ENCODE peak calls at places on chromosome 7, in six cellular contexts. One of them, this sample, is unnamed.

GRCh38 chr7:130141161-130141857 is 63.9 kb downstream of the TMEM209 start:
- DNase-seq in kidney epithelial cell: no peak
- DNase-seq in tibial artery: peak; percentile 86
- DNase-seq in testis: peak; percentile 72
- DNase-seq in neural progenitor cell: peak; percentile 93
- DNase-seq in tibial nerve: peak; percentile 58
- DNase-seq in this sample: no peak

GRCh38 chr7:29479606-29480200 is 83.9 kb upstream of the PRR15 start:
- DNase-seq in kidney epithelial cell: no peak
- DNase-seq in tibial artery: no peak
- DNase-seq in testis: peak; percentile 33
- DNase-seq in neural progenitor cell: peak; percentile 67
- DNase-seq in tibial nerve: no peak
- DNase-seq in this sample: no peak

GRCh38 chr7:50798126-50798525 is 15.4 kb upstream of the GRB10 start:
- DNase-seq in kidney epithelial cell: no peak
- DNase-seq in tibial artery: no peak
- DNase-seq in testis: no peak
- DNase-seq in neural progenitor cell: no peak
- DNase-seq in tibial nerve: no peak
- DNase-seq in this sample: no peak

GRCh38 chr7:67371429-67372305 is 375.0 kb downstream of the TYW1 start:
- DNase-seq in kidney epithelial cell: peak; percentile 18
- DNase-seq in tibial artery: no peak
- DNase-seq in testis: peak; percentile 81
- DNase-seq in neural progenitor cell: peak; percentile 85
- DNase-seq in tibial nerve: no peak
- DNase-seq in this sample: peak; percentile 4

GRCh38 chr7:79353720-79354468 is 99.6 kb downstream of the MAGI2 start:
- DNase-seq in kidney epithelial cell: no peak
- DNase-seq in tibial artery: no peak
- DNase-seq in testis: no peak
- DNase-seq in neural progenitor cell: no peak
- DNase-seq in tibial nerve: no peak
- DNase-seq in this sample: no peak

GRCh38 chr7:155205368-155206285 is 92.1 kb upstream of the INSIG1 start:
- DNase-seq in kidney epithelial cell: peak; percentile 99
- DNase-seq in tibial artery: peak; percentile 91
- DNase-seq in testis: peak; percentile 75
- DNase-seq in neural progenitor cell: peak; percentile 20
- DNase-seq in tibial nerve: peak; percentile 74
- DNase-seq in this sample: peak; percentile 98

GRCh38 chr7:119935418-119936025 is 337.5 kb upstream of the KCND2 start:
- DNase-seq in kidney epithelial cell: no peak
- DNase-seq in tibial artery: no peak
- DNase-seq in testis: no peak
- DNase-seq in neural progenitor cell: peak; percentile 60
- DNase-seq in tibial nerve: no peak
- DNase-seq in this sample: no peak

GRCh38 chr7:43112088-43112940 is at the start of gene HECW1:
- DNase-seq in kidney epithelial cell: no peak
- DNase-seq in tibial artery: no peak
- DNase-seq in testis: no peak
- DNase-seq in neural progenitor cell: peak; percentile 53
- DNase-seq in tibial nerve: no peak
- DNase-seq in this sample: no peak

GRCh38 chr7:143013897-143014296 is 13.0 kb downstream of the OR9A2 start:
- DNase-seq in kidney epithelial cell: no peak
- DNase-seq in tibial artery: no peak
- DNase-seq in testis: no peak
- DNase-seq in neural progenitor cell: no peak
- DNase-seq in tibial nerve: no peak
- DNase-seq in this sample: peak; percentile 62

GRCh38 chr7:131052285-131052942 is 275.3 kb upstream of the MKLN1 start:
- DNase-seq in kidney epithelial cell: no peak
- DNase-seq in tibial artery: no peak
- DNase-seq in testis: no peak
- DNase-seq in neural progenitor cell: no peak
- DNase-seq in tibial nerve: no peak
- DNase-seq in this sample: no peak

GRCh38 chr7:73612598-73613269 is 11.6 kb downstream of the MLXIPL start:
- DNase-seq in kidney epithelial cell: no peak
- DNase-seq in tibial artery: no peak
- DNase-seq in testis: peak; percentile 77
- DNase-seq in neural progenitor cell: peak; percentile 40
- DNase-seq in tibial nerve: no peak
- DNase-seq in this sample: no peak

GRCh38 chr7:4068286-4068685 is 613.8 kb upstream of the FOXK1 start:
- DNase-seq in kidney epithelial cell: no peak
- DNase-seq in tibial artery: no peak
- DNase-seq in testis: no peak
- DNase-seq in neural progenitor cell: no peak
- DNase-seq in tibial nerve: no peak
- DNase-seq in this sample: no peak

DNA sequence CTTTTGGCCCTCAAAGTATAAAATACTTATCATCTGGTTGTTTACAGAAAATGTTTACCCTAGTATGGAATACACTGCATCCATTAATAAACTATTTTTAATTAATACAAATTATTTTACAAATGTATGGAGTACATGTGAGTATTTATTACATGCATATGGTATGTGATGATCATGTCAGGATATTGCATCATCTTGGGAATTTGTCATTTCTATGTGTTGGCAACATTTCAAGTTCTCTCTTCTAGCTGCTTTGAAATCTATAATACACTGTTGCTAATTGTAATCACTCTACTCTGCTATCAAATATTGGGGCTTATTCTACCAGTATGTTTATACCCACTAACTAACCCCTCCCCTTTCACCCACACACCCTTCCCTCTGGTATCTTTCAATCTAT is 103.9 kb upstream of the THSD7A start:
- DNase-seq in kidney epithelial cell: no peak
- DNase-seq in tibial artery: no peak
- DNase-seq in testis: no peak
- DNase-seq in neural progenitor cell: no peak
- DNase-seq in tibial nerve: no peak
- DNase-seq in this sample: no peak
- H3K4me3 ChIP-seq in kidney epithelial cell: no peak overlapping the region
- H3K4me3 ChIP-seq in tibial artery: no peak overlapping the region
- H3K4me3 ChIP-seq in testis: no peak overlapping the region
- H3K4me3 ChIP-seq in neural progenitor cell: no peak overlapping the region
- H3K4me3 ChIP-seq in tibial nerve: no peak overlapping the region
- H3K4me3 ChIP-seq in this sample: no peak overlapping the region

DNA sequence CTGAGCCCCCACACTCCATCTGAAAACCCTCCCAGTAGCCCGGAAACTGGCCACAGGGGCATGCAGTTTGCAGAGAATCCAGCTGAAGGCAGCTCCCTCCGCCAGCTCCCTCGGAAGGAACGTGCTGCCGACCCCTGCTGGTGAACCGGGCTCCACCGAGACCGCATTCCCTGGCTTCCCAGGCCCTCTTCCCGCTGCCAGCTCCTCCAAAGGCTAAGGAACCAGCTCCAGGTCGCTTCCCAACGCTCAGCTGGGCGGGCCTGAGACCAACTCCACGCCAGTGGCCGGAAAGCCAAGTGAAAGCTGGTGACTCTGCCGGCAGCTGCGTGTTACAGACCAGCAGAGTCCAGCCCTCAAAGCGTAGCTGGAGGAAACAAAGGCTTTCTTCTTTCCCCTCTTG is 35.8 kb downstream of the GPER1 start:
- DNase-seq in kidney epithelial cell: no peak
- DNase-seq in tibial artery: peak; percentile 97
- DNase-seq in testis: peak; percentile 83
- DNase-seq in neural progenitor cell: peak; percentile 89
- DNase-seq in tibial nerve: peak; percentile 75
- DNase-seq in this sample: no peak
- TF ChIP-seq CTCF in kidney epithelial cell: peak; percentile 90
- TF ChIP-seq CTCF in tibial artery: peak; percentile 69
- TF ChIP-seq CTCF in testis: peak; percentile 48
- TF ChIP-seq CTCF in neural progenitor cell: peak; percentile 69
- TF ChIP-seq CTCF in tibial nerve: peak; percentile 35
- TF ChIP-seq CTCF in this sample: peak; percentile 65

DNA sequence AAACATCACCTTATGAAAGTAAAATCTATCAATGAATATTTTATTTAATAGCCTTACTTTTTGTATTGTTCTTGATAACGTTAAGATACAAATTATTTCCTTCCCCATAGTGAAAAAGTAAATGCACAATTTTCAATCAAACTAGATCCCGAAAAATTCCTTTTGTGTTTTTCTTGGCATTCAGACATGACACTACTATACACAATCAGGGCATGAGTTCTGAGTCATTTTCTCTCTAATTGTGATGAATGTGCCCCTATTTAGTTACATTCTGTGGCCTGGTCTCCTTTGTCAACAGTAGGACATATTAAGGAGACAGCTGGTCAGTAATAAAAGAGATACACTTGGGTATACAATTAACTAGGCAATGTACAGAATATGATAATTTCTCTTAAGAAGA is 19.8 kb downstream of the COL1A2 start:
- DNase-seq in kidney epithelial cell: no peak
- DNase-seq in tibial artery: no peak
- DNase-seq in testis: no peak
- DNase-seq in neural progenitor cell: no peak
- DNase-seq in tibial nerve: no peak
- DNase-seq in this sample: no peak
- H3K36me3 ChIP-seq in kidney epithelial cell: no peaks in the 10 kb centered on the region
- H3K36me3 ChIP-seq in tibial artery: peaks cover 77% of the 10 kb centered on the region
- H3K36me3 ChIP-seq in testis: no peaks in the 10 kb centered on the region
- H3K36me3 ChIP-seq in neural progenitor cell: no peaks in the 10 kb centered on the region
- H3K36me3 ChIP-seq in tibial nerve: no peaks in the 10 kb centered on the region
- H3K36me3 ChIP-seq in this sample: peaks cover 31% of the 10 kb centered on the region

GRCh38 chr7:116812905-116813304 is 49.5 kb upstream of the CAPZA2 start:
- DNase-seq in kidney epithelial cell: peak; percentile 96
- DNase-seq in tibial artery: no peak
- DNase-seq in testis: no peak
- DNase-seq in neural progenitor cell: no peak
- DNase-seq in tibial nerve: no peak
- DNase-seq in this sample: no peak

GRCh38 chr7:116810267-116811116 is 51.9 kb upstream of the CAPZA2 start:
- DNase-seq in kidney epithelial cell: no peak
- DNase-seq in tibial artery: no peak
- DNase-seq in testis: no peak
- DNase-seq in neural progenitor cell: no peak
- DNase-seq in tibial nerve: no peak
- DNase-seq in this sample: no peak

GRCh38 chr7:116815041-116815440 is 47.3 kb upstream of the CAPZA2 start:
- DNase-seq in kidney epithelial cell: no peak
- DNase-seq in tibial artery: no peak
- DNase-seq in testis: no peak
- DNase-seq in neural progenitor cell: no peak
- DNase-seq in tibial nerve: no peak
- DNase-seq in this sample: no peak

GRCh38 chr7:116809636-116810266 is 52.6 kb upstream of the CAPZA2 start:
- DNase-seq in kidney epithelial cell: peak; percentile 39
- DNase-seq in tibial artery: no peak
- DNase-seq in testis: peak; percentile 17
- DNase-seq in neural progenitor cell: peak; percentile 80
- DNase-seq in tibial nerve: no peak
- DNase-seq in this sample: no peak

GRCh38 chr7:116811768-116812167 is 50.6 kb upstream of the CAPZA2 start:
- DNase-seq in kidney epithelial cell: no peak
- DNase-seq in tibial artery: no peak
- DNase-seq in testis: no peak
- DNase-seq in neural progenitor cell: no peak
- DNase-seq in tibial nerve: no peak
- DNase-seq in this sample: no peak
- H3K4me3 ChIP-seq in kidney epithelial cell: no peak overlapping the region
- H3K4me3 ChIP-seq in tibial artery: no peak overlapping the region
- H3K4me3 ChIP-seq in testis: no peak overlapping the region
- H3K4me3 ChIP-seq in neural progenitor cell: no peak overlapping the region
- H3K4me3 ChIP-seq in tibial nerve: no peak overlapping the region
- H3K4me3 ChIP-seq in this sample: no peak overlapping the region

GRCh38 chr7:64320547-64321495 is 7.1 kb downstream of the ZNF736 start:
- DNase-seq in kidney epithelial cell: no peak
- DNase-seq in tibial artery: no peak
- DNase-seq in testis: no peak
- DNase-seq in neural progenitor cell: no peak
- DNase-seq in tibial nerve: no peak
- DNase-seq in this sample: no peak
- TF ChIP-seq CTCF in kidney epithelial cell: no peak
- TF ChIP-seq CTCF in tibial artery: no peak
- TF ChIP-seq CTCF in testis: no peak
- TF ChIP-seq CTCF in neural progenitor cell: no peak
- TF ChIP-seq CTCF in tibial nerve: no peak
- TF ChIP-seq CTCF in this sample: no peak

DNA sequence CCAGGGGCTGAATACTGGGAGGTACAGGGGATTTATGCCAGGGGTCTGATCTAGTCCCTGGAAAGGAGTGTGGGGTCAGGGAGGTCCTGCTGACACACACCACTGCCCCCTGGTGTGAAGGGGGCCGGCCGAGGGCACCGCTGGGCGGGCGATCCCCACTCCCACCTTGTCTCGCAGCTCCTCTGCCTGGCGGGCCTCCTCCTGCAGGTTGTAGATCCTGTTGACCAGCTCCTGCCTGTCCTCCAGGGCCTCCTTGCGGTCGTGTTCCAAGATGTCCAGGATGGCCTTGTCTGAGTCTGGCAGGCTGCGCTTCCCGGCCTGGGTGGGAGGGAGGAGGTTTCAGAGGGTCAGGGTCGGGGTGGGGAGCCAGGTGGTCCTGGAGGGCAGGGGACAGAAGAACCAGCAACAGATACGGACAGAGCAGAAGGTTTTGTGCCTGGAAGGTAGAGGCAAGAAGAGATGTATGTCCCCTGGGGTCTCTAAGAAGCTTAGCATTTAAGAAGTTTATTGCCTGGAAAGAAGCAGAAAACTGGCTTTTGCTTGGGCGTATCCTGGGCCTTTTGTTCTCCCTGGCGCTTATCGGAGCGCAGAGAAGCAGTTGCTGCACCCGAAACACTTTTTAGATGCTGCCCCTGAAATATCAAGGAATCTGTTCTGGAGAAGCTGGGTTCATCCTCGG is 94.5 kb upstream of the GNA12 start:
- DNase-seq in kidney epithelial cell: no peak
- DNase-seq in tibial artery: no peak
- DNase-seq in testis: no peak
- DNase-seq in neural progenitor cell: peak; percentile 32
- DNase-seq in tibial nerve: no peak
- DNase-seq in this sample: no peak
- H3K36me3 ChIP-seq in kidney epithelial cell: no peaks in the 10 kb centered on the region
- H3K36me3 ChIP-seq in tibial artery: no peaks in the 10 kb centered on the region
- H3K36me3 ChIP-seq in testis: no peaks in the 10 kb centered on the region
- H3K36me3 ChIP-seq in neural progenitor cell: no peaks in the 10 kb centered on the region
- H3K36me3 ChIP-seq in tibial nerve: no peaks in the 10 kb centered on the region
- H3K36me3 ChIP-seq in this sample: no peaks in the 10 kb centered on the region

DNA sequence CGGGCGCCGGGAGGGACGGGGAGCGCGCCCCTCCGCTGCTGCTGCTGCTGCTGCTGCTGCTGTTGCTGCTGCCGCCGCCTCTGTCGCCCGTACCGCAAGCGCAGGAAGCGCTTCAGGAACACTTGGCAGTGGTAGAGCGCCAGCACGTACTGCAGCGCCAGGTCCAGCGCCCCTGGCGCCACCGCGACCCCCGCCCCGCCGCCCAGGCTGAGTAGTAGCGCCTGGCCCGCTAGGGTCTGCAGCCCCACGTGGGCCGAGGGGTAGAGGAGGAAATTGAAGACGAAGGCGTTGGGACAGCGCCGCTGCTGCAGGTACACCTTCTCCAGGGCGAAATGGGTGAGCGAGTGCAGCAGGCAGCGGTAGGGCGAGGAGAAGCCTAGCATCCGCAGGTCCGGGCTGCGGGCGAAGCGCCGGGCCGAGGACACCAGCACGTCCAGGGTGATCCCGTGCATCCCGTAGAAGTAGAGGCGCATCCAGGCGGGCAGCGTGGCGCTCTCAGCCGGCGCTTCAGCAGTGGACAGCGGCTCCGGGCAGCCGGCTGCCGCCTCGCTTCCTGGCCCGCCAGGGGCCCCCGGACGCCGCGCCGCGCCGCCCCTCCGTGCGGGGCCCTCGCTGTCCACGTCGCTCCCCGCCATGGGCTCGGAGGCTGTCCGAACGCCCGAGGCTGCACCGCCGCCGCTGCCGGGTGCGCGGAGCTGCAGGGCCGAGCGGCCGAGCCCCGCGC is at the start of gene TMEM229A:
- DNase-seq in kidney epithelial cell: peak; percentile 7
- DNase-seq in tibial artery: no peak
- DNase-seq in testis: peak; percentile 57
- DNase-seq in neural progenitor cell: peak; percentile 87
- DNase-seq in tibial nerve: no peak
- DNase-seq in this sample: no peak
- H3K4me3 ChIP-seq in kidney epithelial cell: peak within 1 kb of the TSS; percentile 28
- H3K4me3 ChIP-seq in tibial artery: peak within 1 kb of the TSS; percentile 53
- H3K4me3 ChIP-seq in testis: peak within 1 kb of the TSS; percentile 69
- H3K4me3 ChIP-seq in neural progenitor cell: peak within 1 kb of the TSS; percentile 57
- H3K4me3 ChIP-seq in tibial nerve: peak within 1 kb of the TSS; percentile 54
- H3K4me3 ChIP-seq in this sample: no peak within 1 kb of the TSS

This sample was measured in BJ.